ENCODE peak calls at places on chromosomes 2 and 18, in nine cellular contexts. H, S, O, P, A, N, V, J and C are unnamed samples.
A peak's percentile ranks its signal among the peaks of the same experiment; 100 is the strongest.

GRCh38 chr2:98565286-98565860 is 42.9 kb downstream of the COA5 start:
- DNase-seq in H (no peak), S (no peak), O (no peak), P (no peak), A (no peak), N (no peak), V (no peak), J (no peak), C (no peak)

GRCh38 chr2:196239622-196240587 is 68.5 kb upstream of the STK17B start:
- DNase-seq in H (no peak), S (peak; percentile 59), O (peak; percentile 78), P (peak; percentile 93), A (no peak), N (no peak), V (peak; percentile 29), J (peak; percentile 83), C (peak; percentile 42)

GRCh38 chr2:239370403-239370802 is 30.4 kb downstream of the HDAC4 start:
- DNase-seq in H (no peak), S (no peak), O (peak; percentile 46), P (no peak), A (no peak), N (no peak), V (peak; percentile 6), J (no peak), C (no peak)

GRCh38 chr2:88022522-88022921 is 6.2 kb upstream of the RNU2-63P start:
- DNase-seq in H (no peak), S (peak; percentile 52), O (no peak), P (no peak), A (no peak), N (no peak), V (peak; percentile 40), J (no peak), C (no peak)

GRCh38 chr18:12960846-12961397 is 13.1 kb downstream of the SEH1L start:
- DNase-seq in H (no peak), S (peak; percentile 70), O (no peak), P (no peak), A (no peak), N (no peak), V (no peak), J (no peak), C (no peak)

GRCh38 chr2:61177727-61178549 is 15.9 kb downstream of the C2orf74 start:
- DNase-seq in H (peak; percentile 75), S (peak; percentile 41), O (peak; percentile 75), P (peak; percentile 10), A (no peak), N (peak; percentile 31), V (peak; percentile 25), J (peak; percentile 66), C (peak; percentile 24)

GRCh38 chr2:56291711-56292110 is 107.9 kb downstream of the CCDC85A start:
- DNase-seq in H (no peak), S (no peak), O (no peak), P (no peak), A (no peak), N (no peak), V (no peak), J (no peak), C (no peak)

GRCh38 chr2:165219491-165219890 is 15.6 kb upstream of the SCN3A start:
- DNase-seq in H (no peak), S (no peak), O (no peak), P (no peak), A (no peak), N (no peak), V (no peak), J (no peak), C (no peak)

GRCh38 chr2:174023591-174024523 is 58.7 kb upstream of the SP3 start:
- DNase-seq in H (no peak), S (no peak), O (no peak), P (peak; percentile 95), A (peak; percentile 92), N (peak; percentile 33), V (no peak), J (peak; percentile 82), C (no peak)

GRCh38 chr2:60925994-60926750 is 44.8 kb downstream of the REL start:
- DNase-seq in H (no peak), S (no peak), O (no peak), P (peak; percentile 79), A (no peak), N (no peak), V (no peak), J (no peak), C (no peak)

GRCh38 chr2:157830696-157831570 is 45.2 kb downstream of the ACVR1 start:
- DNase-seq in H (no peak), S (no peak), O (no peak), P (peak; percentile 97), A (no peak), N (peak; percentile 48), V (peak; percentile 46), J (peak; percentile 75), C (peak; percentile 56)

GRCh38 chr2:6864938-6865345 is 765 bp downstream of the CMPK2 start:
- DNase-seq in H (no peak), S (no peak), O (peak; percentile 80), P (no peak), A (no peak), N (no peak), V (no peak), J (no peak), C (peak; percentile 1)

GRCh38 chr18:29164993-29165599 is 988.2 kb upstream of the CDH2 start:
- DNase-seq in H (no peak), S (no peak), O (no peak), P (peak; percentile 90), A (peak; percentile 5), N (no peak), V (no peak), J (no peak), C (peak; percentile 64)

GRCh38 chr2:164714471-164714870 is 93.2 kb upstream of the GRB14 start:
- DNase-seq in H (no peak), S (no peak), O (no peak), P (no peak), A (peak; percentile 47), N (no peak), V (no peak), J (no peak), C (no peak)

GRCh38 chr2:185644828-185645227 is 93.8 kb upstream of the FSIP2 start:
- DNase-seq in H (no peak), S (no peak), O (no peak), P (no peak), A (no peak), N (no peak), V (no peak), J (no peak), C (no peak)

GRCh38 chr18:36296591-36297418 is 708 bp upstream of the FHOD3 start:
- DNase-seq in H (peak; percentile 80), S (peak; percentile 67), O (peak; percentile 72), P (peak; percentile 77), A (peak; percentile 79), N (peak; percentile 30), V (peak; percentile 53), J (peak; percentile 83), C (peak; percentile 64)

DNA sequence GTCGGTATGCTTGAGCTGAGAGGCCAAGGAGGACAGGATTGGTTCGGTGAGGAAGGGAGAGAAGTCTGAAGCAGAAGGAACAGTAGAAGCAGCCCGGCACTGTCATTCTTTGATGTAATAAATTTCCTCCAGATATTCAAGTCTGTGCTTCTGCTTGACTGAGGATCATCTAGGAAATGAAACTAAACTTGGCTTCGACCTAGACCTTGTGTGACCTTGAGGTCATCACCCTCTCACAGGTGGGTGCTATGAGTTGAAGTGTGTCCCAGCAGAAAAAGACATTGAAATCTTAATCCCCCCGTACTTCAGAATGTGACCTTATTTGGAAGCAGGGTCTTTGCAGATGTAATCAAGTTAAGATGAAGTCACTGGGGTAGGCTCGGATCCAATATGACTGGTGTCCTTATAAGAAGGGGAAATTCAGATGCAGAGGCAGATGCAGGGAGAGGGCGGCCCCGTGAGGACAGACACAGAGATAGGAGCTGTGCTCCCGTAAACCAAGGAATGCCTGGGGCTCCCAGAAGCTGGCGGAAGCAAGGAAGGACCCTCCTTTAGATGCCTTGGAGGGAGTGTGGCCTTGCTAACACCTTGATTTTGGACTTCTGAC is 49.0 kb downstream of the PRKCE start:
- DNase-seq in H (no peak), S (no peak), O (no peak), P (no peak), A (no peak), N (no peak), V (no peak), J (no peak), C (no peak)
- TF ChIP-seq CTCF in H (no peak), S (no peak), O (no peak), P (no peak), A (no peak), N (no peak), V (no peak), J (no peak), C (no peak)

DNA sequence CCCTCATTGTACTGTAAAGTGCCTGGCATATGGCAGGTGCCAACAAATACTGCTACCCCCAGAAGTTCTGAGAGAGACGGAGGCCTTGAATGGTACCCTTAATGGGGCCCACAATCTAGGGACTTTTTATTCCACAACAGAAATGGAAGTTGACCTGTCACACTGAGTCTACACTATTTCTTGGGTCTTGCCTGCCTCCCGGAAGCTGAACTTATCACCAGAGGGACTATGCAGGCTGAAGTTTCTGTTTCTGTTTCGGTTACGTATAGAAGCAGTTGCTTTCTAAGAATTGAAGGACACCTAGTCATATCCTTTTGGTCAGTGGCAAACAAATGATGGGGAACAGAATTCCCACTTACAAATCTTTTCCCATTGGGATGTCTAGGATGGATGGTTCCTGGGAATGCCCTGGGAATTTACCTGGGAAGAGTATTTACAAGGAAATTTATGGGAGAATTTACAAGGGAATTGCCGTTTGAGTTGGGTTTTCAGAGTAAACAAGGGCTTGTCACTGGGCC is 74.2 kb downstream of the HS1BP3 start:
- DNase-seq in H (no peak), S (peak; percentile 38), O (no peak), P (no peak), A (no peak), N (no peak), V (no peak), J (no peak), C (no peak)
- H3K4me1 ChIP-seq in H (peaks cover 7% of the 10 kb centered on the region), S (no peaks in the 10 kb centered on the region), O (peaks cover 85% of the 10 kb centered on the region), P (peaks cover 30% of the 10 kb centered on the region), A (no peaks in the 10 kb centered on the region), N (no peaks in the 10 kb centered on the region), V (peaks cover 20% of the 10 kb centered on the region), J (peaks cover 12% of the 10 kb centered on the region), C (peaks cover 12% of the 10 kb centered on the region)

GRCh38 chr2:203691149-203691548 is 15.3 kb upstream of the CD28 start:
- DNase-seq in H (no peak), S (no peak), O (no peak), P (no peak), A (no peak), N (no peak), V (no peak), J (no peak), C (no peak)
- TF ChIP-seq CTCF in H (no peak), S (no peak), O (no peak), P (no peak), A (no peak), N (no peak), V (no peak), J (no peak), C (no peak)

DNA sequence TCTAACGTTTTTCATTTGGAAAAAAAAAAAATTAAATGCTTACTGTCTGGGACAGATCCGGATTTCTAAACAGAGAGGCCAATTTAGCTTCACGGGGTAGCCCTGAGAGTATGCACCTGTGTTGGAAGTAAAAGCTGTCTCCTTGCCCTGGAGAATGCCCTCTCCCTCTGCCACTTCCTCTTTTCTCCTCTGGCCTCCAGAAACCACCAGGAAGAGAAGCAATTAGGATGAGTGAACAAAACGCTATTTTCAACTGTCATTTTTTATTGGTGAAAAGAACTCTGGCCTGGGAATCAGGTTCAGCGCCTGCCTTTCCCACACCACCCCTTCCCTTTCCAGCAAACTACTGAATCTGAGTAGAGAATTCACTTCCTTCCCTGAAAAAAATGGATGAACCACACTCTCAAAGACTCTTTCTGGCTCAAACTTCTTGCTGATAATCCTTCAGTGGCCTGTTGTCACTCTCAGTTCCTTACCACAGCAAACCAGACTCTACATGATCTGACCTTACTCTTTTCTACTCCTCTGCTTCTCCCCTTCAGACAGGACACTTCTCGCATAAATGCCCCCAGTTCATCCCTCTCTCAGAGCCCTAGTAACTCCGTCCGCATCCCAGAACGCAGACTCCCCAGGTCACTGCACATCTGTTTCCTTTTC is 29.8 kb downstream of the KLF7 start:
- DNase-seq in H (no peak), S (no peak), O (no peak), P (no peak), A (no peak), N (no peak), V (no peak), J (no peak), C (no peak)
- H3K4me1 ChIP-seq in H (no peaks in the 10 kb centered on the region), S (peaks cover 4% of the 10 kb centered on the region), O (peaks cover 99% of the 10 kb centered on the region), P (peaks cover 40% of the 10 kb centered on the region), A (peaks cover 14% of the 10 kb centered on the region), N (peaks cover 3% of the 10 kb centered on the region), V (peaks cover 5% of the 10 kb centered on the region), J (peaks cover 12% of the 10 kb centered on the region), C (peaks cover 57% of the 10 kb centered on the region)